ENCODE peak calls at places on chromosome 20, in nine cellular contexts. One of them, this sample, is unnamed.

GRCh38 chr20:64058536-64058935 is 4.5 kb upstream of the TCEA2 start:
- DNase-seq in thyroid gland: no peak
- DNase-seq in IMR-90: peak; percentile 64
- DNase-seq in transverse colon: no peak
- DNase-seq in ovary: no peak
- DNase-seq in body of pancreas: no peak
- DNase-seq in HCT116: no peak
- DNase-seq in A549: no peak
- DNase-seq in adrenal gland: no peak
- DNase-seq in this sample: no peak

GRCh38 chr20:10696650-10697049 is 22.9 kb upstream of the JAG1 start:
- DNase-seq in ovary: no peak
- DNase-seq in thyroid gland: no peak
- DNase-seq in body of pancreas: peak; percentile 52
- DNase-seq in HCT116: no peak
- DNase-seq in transverse colon: no peak
- DNase-seq in A549: no peak
- DNase-seq in IMR-90: no peak
- DNase-seq in adrenal gland: no peak
- DNase-seq in this sample: peak; percentile 65

GRCh38 chr20:10861619-10862018 is 187.8 kb upstream of the JAG1 start:
- DNase-seq in adrenal gland: no peak
- DNase-seq in HCT116: no peak
- DNase-seq in body of pancreas: peak; percentile 65
- DNase-seq in IMR-90: no peak
- DNase-seq in ovary: no peak
- DNase-seq in transverse colon: peak; percentile 69
- DNase-seq in thyroid gland: no peak
- DNase-seq in A549: peak; percentile 34
- DNase-seq in this sample: no peak

GRCh38 chr20:6566821-6567220 is 200.7 kb upstream of the BMP2 start:
- DNase-seq in A549: no peak
- DNase-seq in adrenal gland: no peak
- DNase-seq in body of pancreas: no peak
- DNase-seq in IMR-90: peak; percentile 96
- DNase-seq in ovary: no peak
- DNase-seq in transverse colon: no peak
- DNase-seq in thyroid gland: no peak
- DNase-seq in HCT116: no peak
- DNase-seq in this sample: no peak

GRCh38 chr20:3105256-3106137 is 21.0 kb upstream of the AVP start:
- DNase-seq in IMR-90: no peak
- DNase-seq in thyroid gland: no peak
- DNase-seq in adrenal gland: no peak
- DNase-seq in transverse colon: no peak
- DNase-seq in HCT116: no peak
- DNase-seq in A549: no peak
- DNase-seq in body of pancreas: no peak
- DNase-seq in ovary: no peak
- DNase-seq in this sample: no peak

GRCh38 chr20:48845721-48846306 is 18.0 kb upstream of the PREX1 start:
- DNase-seq in body of pancreas: no peak
- DNase-seq in adrenal gland: no peak
- DNase-seq in IMR-90: peak; percentile 28
- DNase-seq in HCT116: no peak
- DNase-seq in A549: no peak
- DNase-seq in thyroid gland: no peak
- DNase-seq in transverse colon: no peak
- DNase-seq in ovary: no peak
- DNase-seq in this sample: no peak

GRCh38 chr20:58714340-58714922 is 21.8 kb downstream of the NPEPL1 start:
- DNase-seq in HCT116: no peak
- DNase-seq in A549: no peak
- DNase-seq in IMR-90: no peak
- DNase-seq in adrenal gland: peak; percentile 14
- DNase-seq in ovary: no peak
- DNase-seq in thyroid gland: no peak
- DNase-seq in body of pancreas: no peak
- DNase-seq in transverse colon: peak; percentile 7
- DNase-seq in this sample: peak; percentile 11

GRCh38 chr20:51002633-51003032 is 20.3 kb downstream of the KCNG1 start:
- DNase-seq in transverse colon: no peak
- DNase-seq in body of pancreas: no peak
- DNase-seq in A549: no peak
- DNase-seq in ovary: no peak
- DNase-seq in HCT116: no peak
- DNase-seq in thyroid gland: no peak
- DNase-seq in IMR-90: no peak
- DNase-seq in adrenal gland: no peak
- DNase-seq in this sample: no peak

GRCh38 chr20:52473171-52473570 is 281.6 kb upstream of the ZFP64 start:
- DNase-seq in adrenal gland: no peak
- DNase-seq in IMR-90: no peak
- DNase-seq in transverse colon: no peak
- DNase-seq in body of pancreas: no peak
- DNase-seq in ovary: no peak
- DNase-seq in thyroid gland: no peak
- DNase-seq in A549: no peak
- DNase-seq in HCT116: no peak
- DNase-seq in this sample: no peak

GRCh38 chr20:3749689-3750639 is 17.5 kb downstream of the HSPA12B start:
- DNase-seq in transverse colon: no peak
- DNase-seq in IMR-90: no peak
- DNase-seq in thyroid gland: peak; percentile 51
- DNase-seq in HCT116: no peak
- DNase-seq in A549: peak; percentile 98
- DNase-seq in body of pancreas: peak; percentile 58
- DNase-seq in adrenal gland: no peak
- DNase-seq in ovary: no peak
- DNase-seq in this sample: peak; percentile 60

GRCh38 chr20:9412309-9412708 is 102.1 kb upstream of the LAMP5 start:
- DNase-seq in adrenal gland: no peak
- DNase-seq in transverse colon: peak; percentile 11
- DNase-seq in ovary: no peak
- DNase-seq in IMR-90: no peak
- DNase-seq in body of pancreas: no peak
- DNase-seq in HCT116: no peak
- DNase-seq in A549: no peak
- DNase-seq in thyroid gland: no peak
- DNase-seq in this sample: no peak

GRCh38 chr20:46144626-46145025 is 26.5 kb downstream of the CD40 start:
- DNase-seq in adrenal gland: no peak
- DNase-seq in ovary: no peak
- DNase-seq in thyroid gland: peak; percentile 61
- DNase-seq in IMR-90: no peak
- DNase-seq in transverse colon: no peak
- DNase-seq in HCT116: no peak
- DNase-seq in A549: no peak
- DNase-seq in body of pancreas: no peak
- DNase-seq in this sample: no peak

GRCh38 chr20:59047938-59048680 is 5.5 kb upstream of the PRELID3B start:
- DNase-seq in IMR-90: peak; percentile 21
- DNase-seq in HCT116: no peak
- DNase-seq in transverse colon: peak; percentile 63
- DNase-seq in body of pancreas: no peak
- DNase-seq in A549: peak; percentile 35
- DNase-seq in thyroid gland: no peak
- DNase-seq in ovary: no peak
- DNase-seq in adrenal gland: no peak
- DNase-seq in this sample: no peak

GRCh38 chr20:41011551-41012067 is 17.0 kb upstream of the TOP1 start:
- DNase-seq in transverse colon: peak; percentile 58
- DNase-seq in HCT116: no peak
- DNase-seq in IMR-90: no peak
- DNase-seq in body of pancreas: no peak
- DNase-seq in thyroid gland: no peak
- DNase-seq in adrenal gland: no peak
- DNase-seq in A549: no peak
- DNase-seq in ovary: no peak
- DNase-seq in this sample: no peak

GRCh38 chr20:13545755-13546154 is 93.0 kb downstream of the TASP1 start:
- DNase-seq in transverse colon: no peak
- DNase-seq in adrenal gland: no peak
- DNase-seq in thyroid gland: no peak
- DNase-seq in IMR-90: no peak
- DNase-seq in A549: no peak
- DNase-seq in ovary: no peak
- DNase-seq in body of pancreas: no peak
- DNase-seq in HCT116: no peak
- DNase-seq in this sample: no peak

GRCh38 chr20:16775961-16776360 is 27.8 kb downstream of the OTOR start:
- DNase-seq in A549: no peak
- DNase-seq in body of pancreas: no peak
- DNase-seq in HCT116: no peak
- DNase-seq in IMR-90: no peak
- DNase-seq in transverse colon: no peak
- DNase-seq in adrenal gland: no peak
- DNase-seq in thyroid gland: no peak
- DNase-seq in ovary: no peak
- DNase-seq in this sample: no peak

GRCh38 chr20:10661261-10661660 is 12.5 kb downstream of the JAG1 start:
- DNase-seq in body of pancreas: no peak
- DNase-seq in transverse colon: no peak
- DNase-seq in HCT116: no peak
- DNase-seq in A549: no peak
- DNase-seq in thyroid gland: no peak
- DNase-seq in adrenal gland: no peak
- DNase-seq in ovary: no peak
- DNase-seq in IMR-90: no peak
- DNase-seq in this sample: no peak

GRCh38 chr20:14963262-14963663 is 625.9 kb upstream of the FLRT3 start:
- DNase-seq in adrenal gland: no peak
- DNase-seq in ovary: no peak
- DNase-seq in HCT116: peak; percentile 26
- DNase-seq in IMR-90: no peak
- DNase-seq in body of pancreas: no peak
- DNase-seq in thyroid gland: no peak
- DNase-seq in A549: peak; percentile 80
- DNase-seq in transverse colon: no peak
- DNase-seq in this sample: no peak

GRCh38 chr20:61328906-61329558 is 77.0 kb downstream of the CDH4 start:
- DNase-seq in ovary: peak; percentile 13
- DNase-seq in thyroid gland: no peak
- DNase-seq in transverse colon: no peak
- DNase-seq in A549: no peak
- DNase-seq in HCT116: no peak
- DNase-seq in IMR-90: peak; percentile 17
- DNase-seq in adrenal gland: no peak
- DNase-seq in body of pancreas: no peak
- DNase-seq in this sample: no peak

GRCh38 chr20:54207743-54208491 is at the start of gene PFDN4:
- DNase-seq in transverse colon: peak; percentile 88
- DNase-seq in thyroid gland: peak; percentile 70
- DNase-seq in HCT116: peak; percentile 77
- DNase-seq in adrenal gland: peak; percentile 82
- DNase-seq in body of pancreas: peak; percentile 83
- DNase-seq in ovary: peak; percentile 70
- DNase-seq in A549: peak; percentile 93
- DNase-seq in IMR-90: peak; percentile 79
- DNase-seq in this sample: peak; percentile 88

GRCh38 chr20:20174089-20174835 is 121.9 kb downstream of the CFAP61 start:
- DNase-seq in A549: no peak
- DNase-seq in ovary: no peak
- DNase-seq in thyroid gland: no peak
- DNase-seq in IMR-90: no peak
- DNase-seq in HCT116: no peak
- DNase-seq in transverse colon: no peak
- DNase-seq in adrenal gland: no peak
- DNase-seq in body of pancreas: no peak
- DNase-seq in this sample: no peak
- TF ChIP-seq CTCF in A549: no peak
- TF ChIP-seq CTCF in ovary: no peak
- TF ChIP-seq CTCF in thyroid gland: no peak
- TF ChIP-seq CTCF in IMR-90: no peak
- TF ChIP-seq CTCF in HCT116: peak; percentile 24
- TF ChIP-seq CTCF in transverse colon: no peak
- TF ChIP-seq CTCF in adrenal gland: no peak
- TF ChIP-seq CTCF in body of pancreas: no peak
- TF ChIP-seq CTCF in this sample: no peak

DNA sequence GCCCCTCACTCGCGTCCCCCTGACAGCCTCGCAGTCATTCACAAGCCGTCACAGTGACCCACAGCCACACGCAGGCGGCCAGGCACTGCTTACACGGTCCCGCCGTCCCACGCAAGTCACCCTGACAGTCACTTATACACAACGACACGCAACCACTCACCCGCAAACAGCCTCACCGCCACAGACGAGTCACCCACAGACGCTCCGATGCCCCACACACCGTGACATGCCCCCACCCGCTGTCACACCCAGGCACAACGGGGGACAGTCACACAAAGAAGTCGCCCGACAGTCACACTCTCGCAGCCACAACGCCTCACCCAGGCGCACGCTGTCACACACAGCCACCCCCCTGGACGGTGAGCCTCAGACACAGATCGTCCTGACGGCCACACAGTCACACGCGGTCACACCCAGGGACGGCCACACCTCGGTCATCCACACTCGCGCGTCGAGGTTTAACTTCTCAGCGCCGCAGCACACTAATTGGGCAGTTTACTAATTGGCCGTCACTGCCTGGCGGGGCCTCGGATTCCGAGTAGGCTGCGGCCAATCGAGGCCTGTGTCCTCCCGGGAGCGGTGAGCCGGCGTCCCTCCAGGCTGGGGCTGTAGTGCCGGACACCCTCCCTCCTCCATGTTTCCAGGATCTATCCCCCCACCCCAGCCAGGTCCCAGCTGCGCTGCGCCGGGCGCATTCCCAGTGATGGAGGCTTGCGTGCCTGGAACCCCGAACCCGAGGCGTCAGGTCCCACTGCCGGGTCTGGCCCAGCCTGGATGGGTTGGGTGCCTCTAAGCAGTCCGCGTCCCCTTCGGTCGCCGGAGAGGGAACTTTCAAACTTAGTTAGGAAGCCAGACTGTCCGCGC is 789 bp downstream of the TOX2 start:
- DNase-seq in A549: no peak
- DNase-seq in HCT116: no peak
- DNase-seq in ovary: no peak
- DNase-seq in IMR-90: peak; percentile 23
- DNase-seq in body of pancreas: no peak
- DNase-seq in thyroid gland: no peak
- DNase-seq in adrenal gland: no peak
- DNase-seq in transverse colon: peak; percentile 30
- DNase-seq in this sample: peak; percentile 46
- TF ChIP-seq POLR2A in A549: no peak
- TF ChIP-seq POLR2A in HCT116: no peak
- TF ChIP-seq POLR2A in ovary: no peak
- TF ChIP-seq POLR2A in IMR-90: no peak
- TF ChIP-seq POLR2A in body of pancreas: no peak
- TF ChIP-seq POLR2A in thyroid gland: no peak
- TF ChIP-seq POLR2A in adrenal gland: no peak
- TF ChIP-seq POLR2A in transverse colon: no peak
- TF ChIP-seq POLR2A in this sample: no peak

GRCh38 chr20:38337561-38338140 is 8.6 kb upstream of the LBP start:
- DNase-seq in transverse colon: no peak
- DNase-seq in adrenal gland: no peak
- DNase-seq in HCT116: peak; percentile 74
- DNase-seq in ovary: no peak
- DNase-seq in IMR-90: no peak
- DNase-seq in A549: peak; percentile 58
- DNase-seq in thyroid gland: no peak
- DNase-seq in body of pancreas: no peak
- DNase-seq in this sample: peak; percentile 84
- TF ChIP-seq CTCF in transverse colon: peak; percentile 19
- TF ChIP-seq CTCF in adrenal gland: peak; percentile 30
- TF ChIP-seq CTCF in HCT116: peak; percentile 96
- TF ChIP-seq CTCF in ovary: no peak
- TF ChIP-seq CTCF in IMR-90: peak; percentile 31
- TF ChIP-seq CTCF in A549: peak; percentile 45
- TF ChIP-seq CTCF in thyroid gland: no peak
- TF ChIP-seq CTCF in body of pancreas: no peak
- TF ChIP-seq CTCF in this sample: peak; percentile 58

GRCh38 chr20:18056174-18057105 is 1.3 kb downstream of the OVOL2 start:
- DNase-seq in HCT116: no peak
- DNase-seq in IMR-90: no peak
- DNase-seq in transverse colon: peak; percentile 81
- DNase-seq in A549: no peak
- DNase-seq in thyroid gland: peak; percentile 60
- DNase-seq in body of pancreas: peak; percentile 23
- DNase-seq in ovary: no peak
- DNase-seq in adrenal gland: no peak
- DNase-seq in this sample: no peak
- TF ChIP-seq POLR2A in HCT116: no peak
- TF ChIP-seq POLR2A in IMR-90: no peak
- TF ChIP-seq POLR2A in transverse colon: peak; percentile 80
- TF ChIP-seq POLR2A in A549: no peak
- TF ChIP-seq POLR2A in thyroid gland: peak; percentile 38
- TF ChIP-seq POLR2A in body of pancreas: no peak
- TF ChIP-seq POLR2A in ovary: no peak
- TF ChIP-seq POLR2A in adrenal gland: no peak
- TF ChIP-seq POLR2A in this sample: no peak